ENCODE peak calls at places on chromosomes 1 and 21, in five cellular contexts. One of them, this sample, is unnamed.

GRCh38 chr1:87318056-87318650 is 10.5 kb upstream of the LMO4 start:
- DNase-seq in naive thymus-derived CD4-positive, alpha-beta T cell: no peak
- DNase-seq in IMR-90: no peak
- DNase-seq in uterus: no peak
- DNase-seq in heart left ventricle: no peak
- DNase-seq in this sample: no peak

GRCh38 chr1:194295690-194296089 is 1109.3 kb upstream of the B3GALT2 start:
- DNase-seq in naive thymus-derived CD4-positive, alpha-beta T cell: peak; percentile 71
- DNase-seq in IMR-90: peak; percentile 44
- DNase-seq in uterus: no peak
- DNase-seq in heart left ventricle: no peak
- DNase-seq in this sample: peak; percentile 19

GRCh38 chr1:21278208-21278861 is 11.9 kb downstream of the ECE1 start:
- DNase-seq in naive thymus-derived CD4-positive, alpha-beta T cell: no peak
- DNase-seq in IMR-90: no peak
- DNase-seq in uterus: no peak
- DNase-seq in heart left ventricle: peak; percentile 69
- DNase-seq in this sample: no peak

GRCh38 chr1:104797982-104798381 is 1048.3 kb downstream of the AMY1C start:
- DNase-seq in naive thymus-derived CD4-positive, alpha-beta T cell: no peak
- DNase-seq in IMR-90: no peak
- DNase-seq in uterus: no peak
- DNase-seq in heart left ventricle: no peak
- DNase-seq in this sample: no peak

GRCh38 chr1:21572141-21572540 is 62.9 kb downstream of the ALPL start:
- DNase-seq in naive thymus-derived CD4-positive, alpha-beta T cell: no peak
- DNase-seq in IMR-90: no peak
- DNase-seq in uterus: no peak
- DNase-seq in heart left ventricle: no peak
- DNase-seq in this sample: no peak

GRCh38 chr1:165324050-165324449 is 32.5 kb downstream of the LMX1A start:
- DNase-seq in naive thymus-derived CD4-positive, alpha-beta T cell: no peak
- DNase-seq in IMR-90: no peak
- DNase-seq in uterus: no peak
- DNase-seq in heart left ventricle: no peak
- DNase-seq in this sample: no peak

GRCh38 chr1:167782946-167783345 is 61.2 kb downstream of the MPZL1 start:
- DNase-seq in naive thymus-derived CD4-positive, alpha-beta T cell: no peak
- DNase-seq in IMR-90: no peak
- DNase-seq in uterus: no peak
- DNase-seq in heart left ventricle: no peak
- DNase-seq in this sample: no peak

GRCh38 chr1:17502326-17502778 is 37.1 kb upstream of the ARHGEF10L start:
- DNase-seq in naive thymus-derived CD4-positive, alpha-beta T cell: no peak
- DNase-seq in IMR-90: peak; percentile 85
- DNase-seq in uterus: peak; percentile 83
- DNase-seq in heart left ventricle: peak; percentile 81
- DNase-seq in this sample: no peak

GRCh38 chr1:94044290-94044790 is 76.6 kb downstream of the ABCA4 start:
- DNase-seq in naive thymus-derived CD4-positive, alpha-beta T cell: no peak
- DNase-seq in IMR-90: no peak
- DNase-seq in uterus: peak; percentile 72
- DNase-seq in heart left ventricle: peak; percentile 83
- DNase-seq in this sample: no peak

GRCh38 chr1:223707270-223708000 is 4.9 kb upstream of the CAPN2 start:
- DNase-seq in naive thymus-derived CD4-positive, alpha-beta T cell: no peak
- DNase-seq in IMR-90: peak; percentile 100
- DNase-seq in uterus: peak; percentile 91
- DNase-seq in heart left ventricle: peak; percentile 87
- DNase-seq in this sample: no peak

GRCh38 chr21:45536301-45537081 is 5.7 kb downstream of the SLC19A1 start:
- DNase-seq in naive thymus-derived CD4-positive, alpha-beta T cell: no peak
- DNase-seq in IMR-90: no peak
- DNase-seq in uterus: peak; percentile 6
- DNase-seq in heart left ventricle: peak; percentile 20
- DNase-seq in this sample: no peak

GRCh38 chr1:17204546-17205440 is at the start of gene PADI1:
- DNase-seq in naive thymus-derived CD4-positive, alpha-beta T cell: no peak
- DNase-seq in IMR-90: no peak
- DNase-seq in uterus: no peak
- DNase-seq in heart left ventricle: no peak
- DNase-seq in this sample: no peak

GRCh38 chr1:91993256-91993655 is 36.5 kb upstream of the EPHX4 start:
- DNase-seq in naive thymus-derived CD4-positive, alpha-beta T cell: no peak
- DNase-seq in IMR-90: no peak
- DNase-seq in uterus: no peak
- DNase-seq in heart left ventricle: no peak
- DNase-seq in this sample: no peak

GRCh38 chr1:40847023-40847740 is 15.0 kb downstream of the CITED4 start:
- DNase-seq in naive thymus-derived CD4-positive, alpha-beta T cell: no peak
- DNase-seq in IMR-90: peak; percentile 18
- DNase-seq in uterus: no peak
- DNase-seq in heart left ventricle: no peak
- DNase-seq in this sample: no peak

GRCh38 chr1:62271932-62272728 is 47.1 kb downstream of the KANK4 start:
- DNase-seq in naive thymus-derived CD4-positive, alpha-beta T cell: peak; percentile 85
- DNase-seq in IMR-90: no peak
- DNase-seq in uterus: no peak
- DNase-seq in heart left ventricle: no peak
- DNase-seq in this sample: no peak

GRCh38 chr1:21439721-21440629 is at the start of gene NBPF3:
- DNase-seq in naive thymus-derived CD4-positive, alpha-beta T cell: peak; percentile 74
- DNase-seq in IMR-90: peak; percentile 69
- DNase-seq in uterus: peak; percentile 86
- DNase-seq in heart left ventricle: peak; percentile 92
- DNase-seq in this sample: peak; percentile 34

GRCh38 chr1:247096544-247096943 is 7.6 kb downstream of the ZNF669 start:
- DNase-seq in naive thymus-derived CD4-positive, alpha-beta T cell: no peak
- DNase-seq in IMR-90: no peak
- DNase-seq in uterus: no peak
- DNase-seq in heart left ventricle: no peak
- DNase-seq in this sample: no peak

GRCh38 chr1:168917309-168917708 is 188.3 kb upstream of the DPT start:
- DNase-seq in naive thymus-derived CD4-positive, alpha-beta T cell: no peak
- DNase-seq in IMR-90: no peak
- DNase-seq in uterus: no peak
- DNase-seq in heart left ventricle: no peak
- DNase-seq in this sample: no peak

GRCh38 chr1:201299968-201300367 is 16.7 kb downstream of the PKP1 start:
- DNase-seq in naive thymus-derived CD4-positive, alpha-beta T cell: no peak
- DNase-seq in IMR-90: peak; percentile 4
- DNase-seq in uterus: no peak
- DNase-seq in heart left ventricle: peak; percentile 84
- DNase-seq in this sample: no peak

GRCh38 chr1:189775343-189775742 is 702.3 kb downstream of the BRINP3 start:
- DNase-seq in naive thymus-derived CD4-positive, alpha-beta T cell: no peak
- DNase-seq in IMR-90: peak; percentile 97
- DNase-seq in uterus: no peak
- DNase-seq in heart left ventricle: no peak
- DNase-seq in this sample: no peak

GRCh38 chr1:7366955-7367665 is 404.0 kb upstream of the VAMP3 start:
- DNase-seq in naive thymus-derived CD4-positive, alpha-beta T cell: no peak
- DNase-seq in IMR-90: no peak
- DNase-seq in uterus: no peak
- DNase-seq in heart left ventricle: peak; percentile 57
- DNase-seq in this sample: no peak

GRCh38 chr1:117093870-117094621 is 27.5 kb downstream of the TRIM45 start:
- DNase-seq in naive thymus-derived CD4-positive, alpha-beta T cell: peak; percentile 14
- DNase-seq in IMR-90: peak; percentile 75
- DNase-seq in uterus: peak; percentile 65
- DNase-seq in heart left ventricle: no peak
- DNase-seq in this sample: peak; percentile 3

GRCh38 chr21:41752231-41752681 is 14.6 kb downstream of the RIPK4 start:
- DNase-seq in naive thymus-derived CD4-positive, alpha-beta T cell: no peak
- DNase-seq in IMR-90: peak; percentile 64
- DNase-seq in uterus: no peak
- DNase-seq in heart left ventricle: no peak
- DNase-seq in this sample: no peak

DNA sequence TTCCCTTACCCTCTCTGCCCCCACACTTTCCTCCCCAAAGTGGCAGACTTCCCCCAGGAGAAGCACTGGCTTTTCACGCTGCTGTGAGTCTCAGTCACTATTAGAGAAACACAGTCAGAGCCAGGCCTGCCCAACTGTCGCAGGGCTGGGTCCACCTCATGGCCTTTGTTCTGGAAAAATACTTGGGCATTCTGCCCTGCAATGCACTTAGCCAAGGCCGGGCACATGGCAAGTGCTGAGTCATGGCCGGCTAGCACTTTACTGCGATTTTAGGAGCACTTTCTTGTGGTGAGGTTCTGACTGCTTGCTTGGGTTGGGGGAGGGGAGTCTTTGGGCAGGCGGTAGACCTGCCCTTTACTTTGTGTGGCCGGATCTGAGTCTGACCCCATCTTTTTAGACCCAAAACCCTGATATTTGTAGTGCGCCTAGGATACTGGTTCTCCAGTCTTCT is 7.7 kb downstream of the EPHX1 start:
- DNase-seq in naive thymus-derived CD4-positive, alpha-beta T cell: no peak
- DNase-seq in IMR-90: peak; percentile 88
- DNase-seq in uterus: peak; percentile 82
- DNase-seq in heart left ventricle: peak; percentile 83
- DNase-seq in this sample: no peak
- H3K4me1 ChIP-seq in naive thymus-derived CD4-positive, alpha-beta T cell: no peaks in the 10 kb centered on the region
- H3K4me1 ChIP-seq in IMR-90: peaks cover 30% of the 10 kb centered on the region
- H3K4me1 ChIP-seq in uterus: peaks cover 59% of the 10 kb centered on the region
- H3K4me1 ChIP-seq in heart left ventricle: peaks cover 81% of the 10 kb centered on the region
- H3K4me1 ChIP-seq in this sample: no peaks in the 10 kb centered on the region

GRCh38 chr1:19909392-19909791 is 14.0 kb downstream of the PLA2G2E start:
- DNase-seq in naive thymus-derived CD4-positive, alpha-beta T cell: no peak
- DNase-seq in IMR-90: no peak
- DNase-seq in uterus: no peak
- DNase-seq in heart left ventricle: no peak
- DNase-seq in this sample: no peak

GRCh38 chr1:19910650-19911049 is 12.8 kb downstream of the PLA2G2E start:
- DNase-seq in naive thymus-derived CD4-positive, alpha-beta T cell: no peak
- DNase-seq in IMR-90: no peak
- DNase-seq in uterus: no peak
- DNase-seq in heart left ventricle: no peak
- DNase-seq in this sample: no peak

DNA sequence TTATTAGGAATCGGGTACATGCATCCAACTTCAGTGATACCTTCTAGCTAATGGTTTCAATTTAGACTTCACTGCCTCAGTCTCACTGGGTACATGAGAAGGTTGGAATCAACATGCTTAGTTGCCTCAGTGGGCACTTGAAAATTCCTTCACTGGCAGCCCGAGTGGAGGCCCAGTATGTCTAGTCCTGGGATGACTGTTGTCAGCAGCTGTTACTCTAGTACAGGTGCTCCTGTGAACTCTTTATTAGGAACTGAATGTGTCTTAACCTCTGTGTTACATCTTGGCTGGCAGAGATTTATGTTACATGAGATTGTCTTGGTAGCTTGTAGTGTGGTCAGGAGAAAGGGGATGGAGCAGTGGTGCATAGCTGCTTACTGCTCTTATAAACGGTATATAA is 13.4 kb downstream of the PLA2G2E start:
- DNase-seq in naive thymus-derived CD4-positive, alpha-beta T cell: no peak
- DNase-seq in IMR-90: no peak
- DNase-seq in uterus: no peak
- DNase-seq in heart left ventricle: no peak
- DNase-seq in this sample: no peak
- H3K36me3 ChIP-seq in naive thymus-derived CD4-positive, alpha-beta T cell: peaks cover 17% of the 10 kb centered on the region
- H3K36me3 ChIP-seq in IMR-90: peaks cover 33% of the 10 kb centered on the region
- H3K36me3 ChIP-seq in uterus: no peaks in the 10 kb centered on the region
- H3K36me3 ChIP-seq in heart left ventricle: peaks cover 100% of the 10 kb centered on the region
- H3K36me3 ChIP-seq in this sample: peaks cover 73% of the 10 kb centered on the region

DNA sequence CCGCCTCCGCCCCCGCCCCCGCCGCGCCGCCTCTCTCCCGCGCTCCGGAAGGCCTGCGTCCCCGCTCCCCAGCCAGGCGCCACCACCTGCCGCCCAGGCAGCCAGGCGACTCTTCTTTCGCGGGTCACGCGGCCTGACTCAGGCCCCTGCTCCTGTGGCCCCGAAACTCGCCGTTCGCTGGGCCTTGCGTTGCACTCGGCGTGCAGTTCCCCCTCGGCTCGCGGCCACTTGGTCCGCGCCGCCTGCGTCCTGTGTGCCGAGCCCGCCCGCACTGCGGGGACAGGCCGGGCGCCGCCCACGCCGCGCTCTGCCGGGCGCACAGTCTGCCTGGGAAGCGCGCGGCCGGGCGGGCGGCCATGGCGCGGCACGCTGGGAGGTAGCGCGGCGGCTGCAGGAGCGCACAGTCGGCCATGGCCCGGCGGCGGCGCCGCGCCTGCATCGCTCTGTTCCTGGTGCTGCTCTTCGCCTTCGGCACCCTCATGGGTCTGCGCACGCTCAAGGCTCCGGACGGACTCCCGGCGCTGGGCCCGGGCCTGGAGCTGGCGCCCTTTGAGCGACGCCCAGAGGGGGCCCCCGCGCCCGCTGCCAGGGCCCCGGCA is at the start of gene MANEAL:
- DNase-seq in naive thymus-derived CD4-positive, alpha-beta T cell: no peak
- DNase-seq in IMR-90: peak; percentile 54
- DNase-seq in uterus: no peak
- DNase-seq in heart left ventricle: peak; percentile 33
- DNase-seq in this sample: no peak
- H3K4me3 ChIP-seq in naive thymus-derived CD4-positive, alpha-beta T cell: no peak within 1 kb of the TSS
- H3K4me3 ChIP-seq in IMR-90: peak within 1 kb of the TSS; percentile 43
- H3K4me3 ChIP-seq in uterus: peak within 1 kb of the TSS; percentile 32
- H3K4me3 ChIP-seq in heart left ventricle: peak within 1 kb of the TSS; percentile 29
- H3K4me3 ChIP-seq in this sample: peak within 1 kb of the TSS; percentile 48

GRCh38 chr1:3074297-3074741 is 5.3 kb downstream of the PRDM16 start:
- DNase-seq in naive thymus-derived CD4-positive, alpha-beta T cell: no peak
- DNase-seq in IMR-90: no peak
- DNase-seq in uterus: no peak
- DNase-seq in heart left ventricle: peak; percentile 48
- DNase-seq in this sample: no peak
- H3K4me1 ChIP-seq in naive thymus-derived CD4-positive, alpha-beta T cell: no peaks in the 10 kb centered on the region
- H3K4me1 ChIP-seq in IMR-90: no peaks in the 10 kb centered on the region
- H3K4me1 ChIP-seq in uterus: peaks cover 10% of the 10 kb centered on the region
- H3K4me1 ChIP-seq in heart left ventricle: peaks cover 47% of the 10 kb centered on the region
- H3K4me1 ChIP-seq in this sample: peaks cover 4% of the 10 kb centered on the region

DNA sequence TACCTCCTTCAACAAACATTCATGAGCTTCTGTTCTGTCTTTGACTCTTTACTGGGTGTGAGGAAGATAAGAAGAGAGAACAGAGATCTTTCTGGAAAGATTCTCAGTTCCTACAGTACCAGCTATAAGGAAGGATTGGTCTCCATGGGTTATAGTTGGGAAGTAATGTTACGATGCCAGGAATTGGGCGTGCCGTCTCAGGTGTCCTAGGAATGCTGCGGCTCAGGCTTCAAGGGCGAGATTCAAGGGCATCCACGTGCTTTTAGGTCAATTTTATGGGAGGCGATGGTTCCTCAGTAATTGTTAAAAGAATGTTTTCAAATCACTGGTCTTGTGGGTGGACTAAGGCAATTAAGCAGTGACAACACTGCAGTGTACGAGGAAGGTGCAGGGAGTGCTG is 27.3 kb downstream of the COG2 start:
- DNase-seq in naive thymus-derived CD4-positive, alpha-beta T cell: no peak
- DNase-seq in IMR-90: no peak
- DNase-seq in uterus: no peak
- DNase-seq in heart left ventricle: no peak
- DNase-seq in this sample: no peak
- H3K36me3 ChIP-seq in naive thymus-derived CD4-positive, alpha-beta T cell: peaks cover 30% of the 10 kb centered on the region
- H3K36me3 ChIP-seq in IMR-90: peaks cover 29% of the 10 kb centered on the region
- H3K36me3 ChIP-seq in uterus: no peaks in the 10 kb centered on the region
- H3K36me3 ChIP-seq in heart left ventricle: peaks cover 100% of the 10 kb centered on the region
- H3K36me3 ChIP-seq in this sample: peaks cover 80% of the 10 kb centered on the region

GRCh38 chr1:206508130-206508884 is 976 bp downstream of the RASSF5 start:
- DNase-seq in naive thymus-derived CD4-positive, alpha-beta T cell: no peak
- DNase-seq in IMR-90: no peak
- DNase-seq in uterus: no peak
- DNase-seq in heart left ventricle: peak; percentile 21
- DNase-seq in this sample: no peak
- H3K4me3 ChIP-seq in naive thymus-derived CD4-positive, alpha-beta T cell: peak overlapping the region; percentile 58
- H3K4me3 ChIP-seq in IMR-90: peak overlapping the region; percentile 58
- H3K4me3 ChIP-seq in uterus: peak overlapping the region; percentile 46
- H3K4me3 ChIP-seq in heart left ventricle: peak overlapping the region; percentile 49
- H3K4me3 ChIP-seq in this sample: peak overlapping the region; percentile 62

GRCh38 chr1:16162163-16162822 is 6.4 kb upstream of the EPHA2 start:
- DNase-seq in naive thymus-derived CD4-positive, alpha-beta T cell: peak; percentile 75
- DNase-seq in IMR-90: no peak
- DNase-seq in uterus: no peak
- DNase-seq in heart left ventricle: no peak
- DNase-seq in this sample: peak; percentile 60
- H3K4me1 ChIP-seq in naive thymus-derived CD4-positive, alpha-beta T cell: peaks cover 31% of the 10 kb centered on the region
- H3K4me1 ChIP-seq in IMR-90: peaks cover 5% of the 10 kb centered on the region
- H3K4me1 ChIP-seq in uterus: no peaks in the 10 kb centered on the region
- H3K4me1 ChIP-seq in heart left ventricle: peaks cover 14% of the 10 kb centered on the region
- H3K4me1 ChIP-seq in this sample: peaks cover 36% of the 10 kb centered on the region

This sample was measured in effector memory CD4-positive, alpha-beta T cell.